ENCODE peak calls at places on chromosomes 12 and 14, in five cellular contexts. One of them, this sample, is unnamed.

GRCh38 chr12:103930787-103931536 is 752 bp downstream of the HSP90B1 start:
- DNase-seq in pancreas: peak; percentile 57
- DNase-seq in neural crest cell: peak; percentile 6
- DNase-seq in heart left ventricle: peak; percentile 49
- DNase-seq in choroid plexus epithelial cell: peak; percentile 39
- DNase-seq in this sample: no peak

GRCh38 chr12:11650697-11651281 is 1.3 kb downstream of the ETV6 start:
- DNase-seq in pancreas: no peak
- DNase-seq in neural crest cell: no peak
- DNase-seq in heart left ventricle: no peak
- DNase-seq in choroid plexus epithelial cell: peak; percentile 60
- DNase-seq in this sample: no peak

GRCh38 chr14:22918519-22918808 is 485 bp downstream of the RBM23 start:
- DNase-seq in pancreas: no peak
- DNase-seq in neural crest cell: no peak
- DNase-seq in heart left ventricle: peak; percentile 30
- DNase-seq in choroid plexus epithelial cell: no peak
- DNase-seq in this sample: no peak

GRCh38 chr14:78104130-78104529 is 66.0 kb upstream of the NRXN3 start:
- DNase-seq in pancreas: no peak
- DNase-seq in neural crest cell: no peak
- DNase-seq in heart left ventricle: no peak
- DNase-seq in choroid plexus epithelial cell: no peak
- DNase-seq in this sample: no peak

GRCh38 chr14:54282849-54283248 is 114.0 kb upstream of the CDKN3 start:
- DNase-seq in pancreas: no peak
- DNase-seq in neural crest cell: no peak
- DNase-seq in heart left ventricle: no peak
- DNase-seq in choroid plexus epithelial cell: no peak
- DNase-seq in this sample: no peak

GRCh38 chr12:70660620-70661219 is 23.5 kb upstream of the PTPRB start:
- DNase-seq in pancreas: no peak
- DNase-seq in neural crest cell: no peak
- DNase-seq in heart left ventricle: peak; percentile 52
- DNase-seq in choroid plexus epithelial cell: peak; percentile 86
- DNase-seq in this sample: no peak

GRCh38 chr14:99514552-99515300 is 33.5 kb downstream of the CCNK start:
- DNase-seq in pancreas: peak; percentile 74
- DNase-seq in neural crest cell: no peak
- DNase-seq in heart left ventricle: peak; percentile 20
- DNase-seq in choroid plexus epithelial cell: no peak
- DNase-seq in this sample: peak; percentile 17

GRCh38 chr12:76028649-76029277 is 2.8 kb downstream of the PHLDA1 start:
- DNase-seq in pancreas: no peak
- DNase-seq in neural crest cell: no peak
- DNase-seq in heart left ventricle: no peak
- DNase-seq in choroid plexus epithelial cell: peak; percentile 38
- DNase-seq in this sample: no peak

GRCh38 chr14:85010186-85010585 is 519.8 kb upstream of the FLRT2 start:
- DNase-seq in pancreas: no peak
- DNase-seq in neural crest cell: no peak
- DNase-seq in heart left ventricle: no peak
- DNase-seq in choroid plexus epithelial cell: no peak
- DNase-seq in this sample: no peak

GRCh38 chr14:55974046-55974582 is 144.1 kb upstream of the PELI2 start:
- DNase-seq in pancreas: no peak
- DNase-seq in neural crest cell: no peak
- DNase-seq in heart left ventricle: no peak
- DNase-seq in choroid plexus epithelial cell: no peak
- DNase-seq in this sample: no peak

GRCh38 chr14:101845496-101845895 is 84.0 kb downstream of the PPP2R5C start:
- DNase-seq in pancreas: no peak
- DNase-seq in neural crest cell: no peak
- DNase-seq in heart left ventricle: no peak
- DNase-seq in choroid plexus epithelial cell: no peak
- DNase-seq in this sample: no peak

GRCh38 chr14:68512088-68512487 is 280.8 kb downstream of the ZFP36L1 start:
- DNase-seq in pancreas: no peak
- DNase-seq in neural crest cell: no peak
- DNase-seq in heart left ventricle: no peak
- DNase-seq in choroid plexus epithelial cell: no peak
- DNase-seq in this sample: no peak

GRCh38 chr14:72643317-72643801 is 250.5 kb downstream of the DPF3 start:
- DNase-seq in pancreas: no peak
- DNase-seq in neural crest cell: no peak
- DNase-seq in heart left ventricle: peak; percentile 34
- DNase-seq in choroid plexus epithelial cell: peak; percentile 97
- DNase-seq in this sample: no peak

GRCh38 chr12:131830335-131831020 is 2.3 kb downstream of the MMP17 start:
- DNase-seq in pancreas: peak; percentile 60
- DNase-seq in neural crest cell: peak; percentile 76
- DNase-seq in heart left ventricle: peak; percentile 81
- DNase-seq in choroid plexus epithelial cell: peak; percentile 88
- DNase-seq in this sample: peak; percentile 77

GRCh38 chr12:2563709-2564108 is 231.1 kb upstream of the FKBP4 start:
- DNase-seq in pancreas: no peak
- DNase-seq in neural crest cell: no peak
- DNase-seq in heart left ventricle: no peak
- DNase-seq in choroid plexus epithelial cell: no peak
- DNase-seq in this sample: no peak

GRCh38 chr12:30002677-30003076 is 218.9 kb upstream of the TMTC1 start:
- DNase-seq in pancreas: no peak
- DNase-seq in neural crest cell: no peak
- DNase-seq in heart left ventricle: no peak
- DNase-seq in choroid plexus epithelial cell: no peak
- DNase-seq in this sample: no peak

GRCh38 chr12:114294303-114294685 is 111.7 kb downstream of the TBX5 start:
- DNase-seq in pancreas: no peak
- DNase-seq in neural crest cell: no peak
- DNase-seq in heart left ventricle: no peak
- DNase-seq in choroid plexus epithelial cell: no peak
- DNase-seq in this sample: no peak

GRCh38 chr14:106343636-106344035 is 817.3 kb downstream of the TMEM121 start:
- DNase-seq in pancreas: peak; percentile 57
- DNase-seq in neural crest cell: no peak
- DNase-seq in heart left ventricle: no peak
- DNase-seq in choroid plexus epithelial cell: no peak
- DNase-seq in this sample: no peak

GRCh38 chr12:79086546-79086945 is 222.0 kb downstream of the SYT1 start:
- DNase-seq in pancreas: no peak
- DNase-seq in neural crest cell: no peak
- DNase-seq in heart left ventricle: no peak
- DNase-seq in choroid plexus epithelial cell: no peak
- DNase-seq in this sample: no peak

GRCh38 chr12:2297658-2298057 is 244.9 kb downstream of the CACNA1C start:
- DNase-seq in pancreas: no peak
- DNase-seq in neural crest cell: no peak
- DNase-seq in heart left ventricle: no peak
- DNase-seq in choroid plexus epithelial cell: no peak
- DNase-seq in this sample: no peak

GRCh38 chr14:104724981-104725771 is 1.1 kb downstream of the ADSS1 start:
- DNase-seq in pancreas: no peak
- DNase-seq in neural crest cell: peak; percentile 40
- DNase-seq in heart left ventricle: peak; percentile 75
- DNase-seq in choroid plexus epithelial cell: peak; percentile 62
- DNase-seq in this sample: no peak

GRCh38 chr14:89284368-89285058 is 132.5 kb downstream of the FOXN3 start:
- DNase-seq in pancreas: no peak
- DNase-seq in neural crest cell: no peak
- DNase-seq in heart left ventricle: no peak
- DNase-seq in choroid plexus epithelial cell: no peak
- DNase-seq in this sample: no peak

GRCh38 chr14:81465507-81466228 is 65.5 kb upstream of the STON2 start:
- DNase-seq in pancreas: no peak
- DNase-seq in neural crest cell: no peak
- DNase-seq in heart left ventricle: no peak
- DNase-seq in choroid plexus epithelial cell: no peak
- DNase-seq in this sample: no peak

GRCh38 chr14:56474419-56475022 is 105.1 kb upstream of the TMEM260 start:
- DNase-seq in pancreas: no peak
- DNase-seq in neural crest cell: peak; percentile 40
- DNase-seq in heart left ventricle: no peak
- DNase-seq in choroid plexus epithelial cell: peak; percentile 63
- DNase-seq in this sample: no peak

GRCh38 chr12:112573151-112573550 is 154.4 kb downstream of the PTPN11 start:
- DNase-seq in pancreas: no peak
- DNase-seq in neural crest cell: no peak
- DNase-seq in heart left ventricle: no peak
- DNase-seq in choroid plexus epithelial cell: no peak
- DNase-seq in this sample: no peak

DNA sequence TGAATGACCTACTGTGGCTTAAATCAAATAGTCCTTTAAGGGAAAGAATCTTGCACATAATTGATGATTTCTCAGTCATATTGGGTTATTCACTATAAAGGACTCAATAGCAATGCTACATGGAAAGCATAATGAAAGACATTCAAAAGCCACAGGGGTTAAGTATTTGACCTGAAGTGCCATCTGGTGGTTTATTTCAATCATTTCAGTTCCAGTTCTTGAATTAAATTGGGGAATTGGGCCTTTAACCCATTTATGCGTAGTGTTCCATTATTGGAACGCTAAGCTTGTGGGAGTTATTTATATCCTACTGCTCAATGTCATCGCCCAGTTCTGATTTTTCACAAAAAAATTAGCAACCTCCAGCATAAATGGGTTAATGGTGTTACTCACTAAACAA is 41.3 kb upstream of the C12orf71 start:
- DNase-seq in pancreas: no peak
- DNase-seq in neural crest cell: no peak
- DNase-seq in heart left ventricle: no peak
- DNase-seq in choroid plexus epithelial cell: peak; percentile 41
- DNase-seq in this sample: no peak
- TF ChIP-seq CTCF in pancreas: no peak
- TF ChIP-seq CTCF in neural crest cell: peak; percentile 56
- TF ChIP-seq CTCF in heart left ventricle: no peak
- TF ChIP-seq CTCF in choroid plexus epithelial cell: no peak
- TF ChIP-seq CTCF in this sample: peak; percentile 36

GRCh38 chr14:49766839-49767238 is 1.1 kb upstream of the KLHDC2 start:
- DNase-seq in pancreas: no peak
- DNase-seq in neural crest cell: no peak
- DNase-seq in heart left ventricle: no peak
- DNase-seq in choroid plexus epithelial cell: no peak
- DNase-seq in this sample: no peak

GRCh38 chr14:49768301-49769121 is 558 bp downstream of the KLHDC2 start:
- DNase-seq in pancreas: peak; percentile 85
- DNase-seq in neural crest cell: peak; percentile 24
- DNase-seq in heart left ventricle: peak; percentile 50
- DNase-seq in choroid plexus epithelial cell: peak; percentile 68
- DNase-seq in this sample: peak; percentile 40

GRCh38 chr14:49769171-49769570 is 1.2 kb downstream of the KLHDC2 start:
- DNase-seq in pancreas: no peak
- DNase-seq in neural crest cell: no peak
- DNase-seq in heart left ventricle: no peak
- DNase-seq in choroid plexus epithelial cell: peak; percentile 64
- DNase-seq in this sample: no peak

GRCh38 chr14:49769581-49770211 is 1.7 kb downstream of the KLHDC2 start:
- DNase-seq in pancreas: no peak
- DNase-seq in neural crest cell: no peak
- DNase-seq in heart left ventricle: no peak
- DNase-seq in choroid plexus epithelial cell: no peak
- DNase-seq in this sample: no peak

DNA sequence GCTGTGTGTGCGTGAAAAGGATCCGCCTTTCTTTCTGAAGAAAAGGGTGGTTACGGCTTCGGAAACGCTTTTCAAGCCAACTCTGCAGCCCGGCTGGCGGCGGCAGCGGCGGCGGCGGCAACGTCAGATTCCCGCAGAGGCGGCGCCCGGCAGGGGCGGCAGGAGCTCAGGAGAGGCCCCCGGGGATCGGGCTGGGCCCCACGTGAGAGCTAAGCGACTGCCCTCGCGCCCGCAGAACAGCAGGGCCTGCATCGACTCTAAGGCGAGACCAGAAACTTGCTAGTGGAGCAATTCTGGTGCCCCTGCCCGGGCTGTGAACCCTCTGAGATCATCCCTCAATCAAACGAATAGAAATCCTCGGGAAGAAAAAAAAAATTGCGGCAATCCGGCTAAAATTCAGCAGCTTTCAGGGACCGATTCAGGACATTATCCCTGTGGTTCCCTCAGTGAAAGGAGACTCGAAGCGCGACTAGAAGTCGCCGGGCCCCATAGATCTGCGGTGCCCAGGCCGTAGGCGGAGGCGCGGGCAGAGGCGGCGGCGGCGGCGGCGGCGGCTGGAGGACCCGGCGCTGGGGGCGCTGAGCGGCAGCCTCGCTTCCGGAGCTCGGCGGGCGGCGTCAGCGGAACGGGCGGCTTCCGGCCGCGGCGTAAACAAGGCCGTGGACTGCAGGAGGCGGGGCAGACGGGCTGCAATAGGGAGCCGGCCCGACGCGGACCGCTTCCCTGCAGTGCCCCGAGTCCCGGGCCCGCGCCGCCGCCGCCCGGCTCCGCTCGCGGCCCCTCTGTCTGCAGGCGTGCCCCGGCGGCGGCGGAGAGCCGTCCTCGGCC is at the start of gene KLHDC2:
- DNase-seq in pancreas: peak; percentile 95
- DNase-seq in neural crest cell: peak; percentile 79
- DNase-seq in heart left ventricle: peak; percentile 92
- DNase-seq in choroid plexus epithelial cell: peak; percentile 92
- DNase-seq in this sample: peak; percentile 70
- TF ChIP-seq CTCF in pancreas: no peak
- TF ChIP-seq CTCF in neural crest cell: peak; percentile 50
- TF ChIP-seq CTCF in heart left ventricle: peak; percentile 46
- TF ChIP-seq CTCF in choroid plexus epithelial cell: peak; percentile 0
- TF ChIP-seq CTCF in this sample: peak; percentile 19

DNA sequence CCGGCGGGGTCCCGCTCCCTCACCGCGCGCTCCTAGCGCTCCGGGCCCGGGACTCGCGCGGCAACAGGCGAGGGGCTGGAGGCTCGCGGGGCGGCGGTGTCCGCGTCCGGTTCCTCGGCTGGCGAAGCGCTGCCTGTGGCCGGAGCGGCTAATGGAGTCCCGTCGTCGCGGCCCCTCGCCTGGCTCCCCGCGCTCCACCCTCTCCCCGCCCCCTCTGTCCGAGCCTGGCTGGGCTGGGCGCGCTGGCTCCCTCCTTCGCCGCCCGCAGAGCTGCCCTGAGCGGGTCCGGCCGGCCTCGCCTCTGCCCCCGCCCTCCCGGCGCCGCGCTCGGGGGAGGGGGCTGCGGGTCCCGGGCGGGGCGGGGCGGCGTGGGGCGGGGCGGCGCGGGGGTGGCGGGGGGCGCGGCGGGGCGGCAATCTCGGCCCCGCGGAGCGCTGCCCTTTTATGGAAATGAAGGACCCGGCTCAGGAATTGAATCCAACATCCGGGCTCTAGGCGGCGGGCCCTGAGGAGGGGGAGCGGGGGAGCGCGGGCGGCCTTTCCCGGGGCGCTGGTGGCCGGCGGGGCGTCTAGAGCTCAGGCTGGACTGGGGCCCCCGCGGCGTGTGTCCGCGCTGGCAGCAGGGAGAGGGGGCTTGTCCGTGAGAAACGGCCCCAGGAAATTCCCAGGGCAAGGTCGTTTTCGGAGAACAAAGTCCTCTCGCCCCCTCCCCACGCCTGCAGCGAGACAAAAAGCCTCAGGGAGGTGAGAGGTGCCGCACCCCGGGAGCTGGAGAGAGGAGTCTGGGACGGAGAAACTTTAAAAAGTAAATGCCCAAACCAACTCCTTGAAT is at the start of gene FERMT2:
- DNase-seq in pancreas: peak; percentile 93
- DNase-seq in neural crest cell: peak; percentile 85
- DNase-seq in heart left ventricle: peak; percentile 93
- DNase-seq in choroid plexus epithelial cell: peak; percentile 88
- DNase-seq in this sample: peak; percentile 87
- TF ChIP-seq CTCF in pancreas: no peak
- TF ChIP-seq CTCF in neural crest cell: no peak
- TF ChIP-seq CTCF in heart left ventricle: no peak
- TF ChIP-seq CTCF in choroid plexus epithelial cell: no peak
- TF ChIP-seq CTCF in this sample: no peak

GRCh38 chr12:6949063-6949594 is 2.0 kb upstream of the PTPN6 start:
- DNase-seq in pancreas: peak; percentile 52
- DNase-seq in neural crest cell: no peak
- DNase-seq in heart left ventricle: peak; percentile 15
- DNase-seq in choroid plexus epithelial cell: no peak
- DNase-seq in this sample: no peak
- TF ChIP-seq CTCF in pancreas: no peak
- TF ChIP-seq CTCF in neural crest cell: no peak
- TF ChIP-seq CTCF in heart left ventricle: no peak
- TF ChIP-seq CTCF in choroid plexus epithelial cell: no peak
- TF ChIP-seq CTCF in this sample: no peak